ENCODE peak calls at places on chromosomes 11 and 22, in ten cellular contexts. One of them, this sample, is unnamed.
A peak's percentile ranks its signal among the peaks of the same experiment; 100 is the strongest.

GRCh38 chr11:128610765-128611617 is 23.6 kb upstream of the ETS1 start:
- DNase-seq in cardiac muscle cell: no peak
- DNase-seq in GOT3: no peak
- DNase-seq in stimulated activated CD8-positive, alpha-beta memory T cell treated with anti-CD3 and anti-CD28 coated beads, Interleukin-4, amount 100 ng/mL, for 4 hours: peak; percentile 61
- DNase-seq in T-helper 2 cell: peak; percentile 64
- DNase-seq in mucosa of gallbladder: peak; percentile 12
- DNase-seq in activated gamma-delta T cell treated with anti-CD3 and anti-CD28 coated beads, Interleukin-2, amount 50 U/mL, for 16 hours: peak; percentile 50
- DNase-seq in RKO: no peak
- DNase-seq in non-pigmented ciliary epithelial cell: no peak
- DNase-seq in EL: no peak
- DNase-seq in this sample: no peak

GRCh38 chr11:85750646-85751045 is 60.3 kb downstream of the SYTL2 start:
- DNase-seq in cardiac muscle cell: no peak
- DNase-seq in GOT3: no peak
- DNase-seq in stimulated activated CD8-positive, alpha-beta memory T cell treated with anti-CD3 and anti-CD28 coated beads, Interleukin-4, amount 100 ng/mL, for 4 hours: no peak
- DNase-seq in T-helper 2 cell: peak; percentile 48
- DNase-seq in mucosa of gallbladder: no peak
- DNase-seq in activated gamma-delta T cell treated with anti-CD3 and anti-CD28 coated beads, Interleukin-2, amount 50 U/mL, for 16 hours: no peak
- DNase-seq in RKO: no peak
- DNase-seq in non-pigmented ciliary epithelial cell: no peak
- DNase-seq in EL: no peak
- DNase-seq in this sample: no peak

GRCh38 chr11:47523491-47524199 is 29.3 kb downstream of the CELF1 start:
- DNase-seq in cardiac muscle cell: peak; percentile 50
- DNase-seq in GOT3: no peak
- DNase-seq in stimulated activated CD8-positive, alpha-beta memory T cell treated with anti-CD3 and anti-CD28 coated beads, Interleukin-4, amount 100 ng/mL, for 4 hours: no peak
- DNase-seq in T-helper 2 cell: no peak
- DNase-seq in mucosa of gallbladder: peak; percentile 58
- DNase-seq in activated gamma-delta T cell treated with anti-CD3 and anti-CD28 coated beads, Interleukin-2, amount 50 U/mL, for 16 hours: peak; percentile 7
- DNase-seq in RKO: peak; percentile 74
- DNase-seq in non-pigmented ciliary epithelial cell: peak; percentile 76
- DNase-seq in EL: peak; percentile 86
- DNase-seq in this sample: peak; percentile 4

GRCh38 chr22:36373258-36373579 is 14.5 kb downstream of the MYH9 start:
- DNase-seq in cardiac muscle cell: no peak
- DNase-seq in GOT3: no peak
- DNase-seq in stimulated activated CD8-positive, alpha-beta memory T cell treated with anti-CD3 and anti-CD28 coated beads, Interleukin-4, amount 100 ng/mL, for 4 hours: no peak
- DNase-seq in T-helper 2 cell: no peak
- DNase-seq in mucosa of gallbladder: no peak
- DNase-seq in activated gamma-delta T cell treated with anti-CD3 and anti-CD28 coated beads, Interleukin-2, amount 50 U/mL, for 16 hours: no peak
- DNase-seq in RKO: no peak
- DNase-seq in non-pigmented ciliary epithelial cell: no peak
- DNase-seq in EL: no peak
- DNase-seq in this sample: no peak

GRCh38 chr22:46951973-46952372 is 189.5 kb downstream of the TBC1D22A start:
- DNase-seq in cardiac muscle cell: no peak
- DNase-seq in GOT3: no peak
- DNase-seq in stimulated activated CD8-positive, alpha-beta memory T cell treated with anti-CD3 and anti-CD28 coated beads, Interleukin-4, amount 100 ng/mL, for 4 hours: no peak
- DNase-seq in T-helper 2 cell: no peak
- DNase-seq in mucosa of gallbladder: no peak
- DNase-seq in activated gamma-delta T cell treated with anti-CD3 and anti-CD28 coated beads, Interleukin-2, amount 50 U/mL, for 16 hours: no peak
- DNase-seq in RKO: no peak
- DNase-seq in non-pigmented ciliary epithelial cell: no peak
- DNase-seq in EL: no peak
- DNase-seq in this sample: no peak

GRCh38 chr11:9953994-9954626 is 290.2 kb downstream of the SWAP70 start:
- DNase-seq in cardiac muscle cell: no peak
- DNase-seq in GOT3: no peak
- DNase-seq in stimulated activated CD8-positive, alpha-beta memory T cell treated with anti-CD3 and anti-CD28 coated beads, Interleukin-4, amount 100 ng/mL, for 4 hours: no peak
- DNase-seq in T-helper 2 cell: no peak
- DNase-seq in mucosa of gallbladder: no peak
- DNase-seq in activated gamma-delta T cell treated with anti-CD3 and anti-CD28 coated beads, Interleukin-2, amount 50 U/mL, for 16 hours: no peak
- DNase-seq in RKO: no peak
- DNase-seq in non-pigmented ciliary epithelial cell: peak; percentile 40
- DNase-seq in EL: peak; percentile 6
- DNase-seq in this sample: no peak

GRCh38 chr11:59158206-59159068 is 13.5 kb upstream of the DTX4 start:
- DNase-seq in cardiac muscle cell: peak; percentile 62
- DNase-seq in GOT3: no peak
- DNase-seq in stimulated activated CD8-positive, alpha-beta memory T cell treated with anti-CD3 and anti-CD28 coated beads, Interleukin-4, amount 100 ng/mL, for 4 hours: no peak
- DNase-seq in T-helper 2 cell: peak; percentile 38
- DNase-seq in mucosa of gallbladder: peak; percentile 61
- DNase-seq in activated gamma-delta T cell treated with anti-CD3 and anti-CD28 coated beads, Interleukin-2, amount 50 U/mL, for 16 hours: peak; percentile 41
- DNase-seq in RKO: peak; percentile 83
- DNase-seq in non-pigmented ciliary epithelial cell: no peak
- DNase-seq in EL: peak; percentile 65
- DNase-seq in this sample: peak; percentile 28

GRCh38 chr11:35145249-35145648 is 6.3 kb downstream of the CD44 start:
- DNase-seq in cardiac muscle cell: no peak
- DNase-seq in GOT3: no peak
- DNase-seq in stimulated activated CD8-positive, alpha-beta memory T cell treated with anti-CD3 and anti-CD28 coated beads, Interleukin-4, amount 100 ng/mL, for 4 hours: no peak
- DNase-seq in T-helper 2 cell: no peak
- DNase-seq in mucosa of gallbladder: no peak
- DNase-seq in activated gamma-delta T cell treated with anti-CD3 and anti-CD28 coated beads, Interleukin-2, amount 50 U/mL, for 16 hours: peak; percentile 49
- DNase-seq in RKO: no peak
- DNase-seq in non-pigmented ciliary epithelial cell: peak; percentile 35
- DNase-seq in EL: no peak
- DNase-seq in this sample: no peak

GRCh38 chr11:77130763-77131513 is 2.9 kb downstream of the MYO7A start:
- DNase-seq in cardiac muscle cell: peak; percentile 48
- DNase-seq in GOT3: no peak
- DNase-seq in stimulated activated CD8-positive, alpha-beta memory T cell treated with anti-CD3 and anti-CD28 coated beads, Interleukin-4, amount 100 ng/mL, for 4 hours: no peak
- DNase-seq in T-helper 2 cell: no peak
- DNase-seq in mucosa of gallbladder: peak; percentile 62
- DNase-seq in activated gamma-delta T cell treated with anti-CD3 and anti-CD28 coated beads, Interleukin-2, amount 50 U/mL, for 16 hours: no peak
- DNase-seq in RKO: no peak
- DNase-seq in non-pigmented ciliary epithelial cell: no peak
- DNase-seq in EL: peak; percentile 85
- DNase-seq in this sample: no peak

GRCh38 chr22:17260950-17261349 is 41.7 kb upstream of the ADA2 start:
- DNase-seq in cardiac muscle cell: peak; percentile 32
- DNase-seq in GOT3: no peak
- DNase-seq in stimulated activated CD8-positive, alpha-beta memory T cell treated with anti-CD3 and anti-CD28 coated beads, Interleukin-4, amount 100 ng/mL, for 4 hours: no peak
- DNase-seq in T-helper 2 cell: no peak
- DNase-seq in mucosa of gallbladder: no peak
- DNase-seq in activated gamma-delta T cell treated with anti-CD3 and anti-CD28 coated beads, Interleukin-2, amount 50 U/mL, for 16 hours: no peak
- DNase-seq in RKO: no peak
- DNase-seq in non-pigmented ciliary epithelial cell: no peak
- DNase-seq in EL: no peak
- DNase-seq in this sample: no peak

GRCh38 chr11:27722117-27722844 is 22.0 kb upstream of the BDNF start:
- DNase-seq in cardiac muscle cell: peak; percentile 35
- DNase-seq in GOT3: no peak
- DNase-seq in stimulated activated CD8-positive, alpha-beta memory T cell treated with anti-CD3 and anti-CD28 coated beads, Interleukin-4, amount 100 ng/mL, for 4 hours: no peak
- DNase-seq in T-helper 2 cell: no peak
- DNase-seq in mucosa of gallbladder: no peak
- DNase-seq in activated gamma-delta T cell treated with anti-CD3 and anti-CD28 coated beads, Interleukin-2, amount 50 U/mL, for 16 hours: no peak
- DNase-seq in RKO: no peak
- DNase-seq in non-pigmented ciliary epithelial cell: no peak
- DNase-seq in EL: peak; percentile 72
- DNase-seq in this sample: no peak

GRCh38 chr22:35688913-35689675 is 28.6 kb upstream of the APOL5 start:
- DNase-seq in cardiac muscle cell: no peak
- DNase-seq in GOT3: no peak
- DNase-seq in stimulated activated CD8-positive, alpha-beta memory T cell treated with anti-CD3 and anti-CD28 coated beads, Interleukin-4, amount 100 ng/mL, for 4 hours: no peak
- DNase-seq in T-helper 2 cell: no peak
- DNase-seq in mucosa of gallbladder: no peak
- DNase-seq in activated gamma-delta T cell treated with anti-CD3 and anti-CD28 coated beads, Interleukin-2, amount 50 U/mL, for 16 hours: no peak
- DNase-seq in RKO: peak; percentile 15
- DNase-seq in non-pigmented ciliary epithelial cell: no peak
- DNase-seq in EL: no peak
- DNase-seq in this sample: no peak